ENCODE peak calls at places on chromosomes 13 and 19, in ten cellular contexts. One of them, this sample, is unnamed.

GRCh38 chr13:41767801-41768200 is 193.1 kb downstream of the VWA8 start:
- DNase-seq in DMS53: no peak
- DNase-seq in mucosa of descending colon: no peak
- DNase-seq in epithelial cell of esophagus: no peak
- DNase-seq in stimulated activated CD4-positive, alpha-beta T cell treated with anti-CD3 and anti-CD28 coated beads, Interleukin-2, amount 100 ng/mL, for 24 hours: no peak
- DNase-seq in BE2C: no peak
- DNase-seq in lower lobe of right lung: no peak
- DNase-seq in retina: no peak
- DNase-seq in HT1080: no peak
- DNase-seq in activated B cell treated with CpG ODN at 0.5 μM for 24 hours: no peak
- DNase-seq in this sample: no peak

GRCh38 chr19:44955500-44956439 is 590 bp downstream of the CLPTM1 start:
- DNase-seq in stimulated activated CD4-positive, alpha-beta T cell treated with anti-CD3 and anti-CD28 coated beads, Interleukin-2, amount 100 ng/mL, for 24 hours: no peak
- DNase-seq in DMS53: peak
- DNase-seq in lower lobe of right lung: no peak
- DNase-seq in mucosa of descending colon: no peak
- DNase-seq in retina: no peak
- DNase-seq in epithelial cell of esophagus: peak
- DNase-seq in HT1080: no peak
- DNase-seq in BE2C: no peak
- DNase-seq in activated B cell treated with CpG ODN at 0.5 μM for 24 hours: no peak
- DNase-seq in this sample: no peak

GRCh38 chr19:27890696-27891095 is 1322.3 kb downstream of the UQCRFS1 start:
- DNase-seq in activated B cell treated with CpG ODN at 0.5 μM for 24 hours: no peak
- DNase-seq in BE2C: no peak
- DNase-seq in HT1080: no peak
- DNase-seq in mucosa of descending colon: no peak
- DNase-seq in stimulated activated CD4-positive, alpha-beta T cell treated with anti-CD3 and anti-CD28 coated beads, Interleukin-2, amount 100 ng/mL, for 24 hours: no peak
- DNase-seq in epithelial cell of esophagus: no peak
- DNase-seq in lower lobe of right lung: no peak
- DNase-seq in DMS53: no peak
- DNase-seq in retina: no peak
- DNase-seq in this sample: no peak

GRCh38 chr19:5651361-5651760 is 28.5 kb downstream of the SAFB start:
- DNase-seq in activated B cell treated with CpG ODN at 0.5 μM for 24 hours: no peak
- DNase-seq in HT1080: no peak
- DNase-seq in epithelial cell of esophagus: no peak
- DNase-seq in mucosa of descending colon: no peak
- DNase-seq in lower lobe of right lung: peak
- DNase-seq in DMS53: no peak
- DNase-seq in retina: no peak
- DNase-seq in stimulated activated CD4-positive, alpha-beta T cell treated with anti-CD3 and anti-CD28 coated beads, Interleukin-2, amount 100 ng/mL, for 24 hours: no peak
- DNase-seq in BE2C: no peak
- DNase-seq in this sample: no peak

GRCh38 chr19:48487944-48488343 is 18.8 kb downstream of the CYTH2 start:
- DNase-seq in epithelial cell of esophagus: peak
- DNase-seq in activated B cell treated with CpG ODN at 0.5 μM for 24 hours: no peak
- DNase-seq in BE2C: peak
- DNase-seq in DMS53: peak
- DNase-seq in HT1080: peak
- DNase-seq in mucosa of descending colon: no peak
- DNase-seq in lower lobe of right lung: no peak
- DNase-seq in retina: no peak
- DNase-seq in stimulated activated CD4-positive, alpha-beta T cell treated with anti-CD3 and anti-CD28 coated beads, Interleukin-2, amount 100 ng/mL, for 24 hours: no peak
- DNase-seq in this sample: peak

GRCh38 chr13:45162821-45163220 is 38.0 kb downstream of the KCTD4 start:
- DNase-seq in stimulated activated CD4-positive, alpha-beta T cell treated with anti-CD3 and anti-CD28 coated beads, Interleukin-2, amount 100 ng/mL, for 24 hours: no peak
- DNase-seq in retina: no peak
- DNase-seq in HT1080: peak
- DNase-seq in activated B cell treated with CpG ODN at 0.5 μM for 24 hours: no peak
- DNase-seq in mucosa of descending colon: no peak
- DNase-seq in epithelial cell of esophagus: peak
- DNase-seq in BE2C: no peak
- DNase-seq in lower lobe of right lung: no peak
- DNase-seq in DMS53: no peak
- DNase-seq in this sample: peak

GRCh38 chr13:96481482-96481881 is 391.6 kb downstream of the HS6ST3 start:
- DNase-seq in epithelial cell of esophagus: no peak
- DNase-seq in activated B cell treated with CpG ODN at 0.5 μM for 24 hours: no peak
- DNase-seq in DMS53: no peak
- DNase-seq in retina: no peak
- DNase-seq in BE2C: no peak
- DNase-seq in mucosa of descending colon: no peak
- DNase-seq in stimulated activated CD4-positive, alpha-beta T cell treated with anti-CD3 and anti-CD28 coated beads, Interleukin-2, amount 100 ng/mL, for 24 hours: no peak
- DNase-seq in lower lobe of right lung: no peak
- DNase-seq in HT1080: no peak
- DNase-seq in this sample: no peak

GRCh38 chr19:41492843-41493242 is 49.9 kb downstream of the ERICH4 start:
- DNase-seq in mucosa of descending colon: no peak
- DNase-seq in epithelial cell of esophagus: no peak
- DNase-seq in lower lobe of right lung: no peak
- DNase-seq in DMS53: no peak
- DNase-seq in BE2C: no peak
- DNase-seq in retina: no peak
- DNase-seq in HT1080: no peak
- DNase-seq in stimulated activated CD4-positive, alpha-beta T cell treated with anti-CD3 and anti-CD28 coated beads, Interleukin-2, amount 100 ng/mL, for 24 hours: no peak
- DNase-seq in activated B cell treated with CpG ODN at 0.5 μM for 24 hours: no peak
- DNase-seq in this sample: no peak

GRCh38 chr19:54959840-54960239 is 6.3 kb upstream of the NLRP2 start:
- DNase-seq in epithelial cell of esophagus: no peak
- DNase-seq in retina: no peak
- DNase-seq in lower lobe of right lung: no peak
- DNase-seq in stimulated activated CD4-positive, alpha-beta T cell treated with anti-CD3 and anti-CD28 coated beads, Interleukin-2, amount 100 ng/mL, for 24 hours: no peak
- DNase-seq in mucosa of descending colon: no peak
- DNase-seq in activated B cell treated with CpG ODN at 0.5 μM for 24 hours: no peak
- DNase-seq in BE2C: no peak
- DNase-seq in HT1080: no peak
- DNase-seq in DMS53: no peak
- DNase-seq in this sample: no peak

GRCh38 chr13:88656751-88657150 is 985.6 kb downstream of the SLITRK5 start:
- DNase-seq in mucosa of descending colon: no peak
- DNase-seq in DMS53: no peak
- DNase-seq in lower lobe of right lung: no peak
- DNase-seq in epithelial cell of esophagus: peak
- DNase-seq in stimulated activated CD4-positive, alpha-beta T cell treated with anti-CD3 and anti-CD28 coated beads, Interleukin-2, amount 100 ng/mL, for 24 hours: no peak
- DNase-seq in HT1080: peak
- DNase-seq in BE2C: no peak
- DNase-seq in retina: no peak
- DNase-seq in activated B cell treated with CpG ODN at 0.5 μM for 24 hours: no peak
- DNase-seq in this sample: no peak

GRCh38 chr13:110323172-110323851 is 16.2 kb downstream of the COL4A2 start:
- DNase-seq in mucosa of descending colon: no peak
- DNase-seq in stimulated activated CD4-positive, alpha-beta T cell treated with anti-CD3 and anti-CD28 coated beads, Interleukin-2, amount 100 ng/mL, for 24 hours: no peak
- DNase-seq in retina: no peak
- DNase-seq in DMS53: no peak
- DNase-seq in HT1080: peak
- DNase-seq in BE2C: no peak
- DNase-seq in epithelial cell of esophagus: peak
- DNase-seq in activated B cell treated with CpG ODN at 0.5 μM for 24 hours: no peak
- DNase-seq in lower lobe of right lung: no peak
- DNase-seq in this sample: peak